ENCODE peak calls at places on chromosome 1, in four cellular contexts. J is body of pancreas; I is fibroblast of lung; R is CD8-positive, alpha-beta memory T cell. A is an unnamed sample. For H3K4me1 and H3K27me3, the result is how much of the 10 kb centered on the place peaks cover.

GRCh38 chr1:88650676-88651418 is 33.2 kb upstream of the PKN2 start:
- DNase-seq in J (no peak), I (no peak), R (no peak), A (no peak)

GRCh38 chr1:66933887-66934700 is 9.3 kb downstream of the MIER1 start:
- DNase-seq in J (no peak), I (no peak), R (no peak), A (no peak)

GRCh38 chr1:198620951-198621824 is 17.7 kb upstream of the PTPRC start:
- DNase-seq in J (no peak), I (peak), R (peak), A (no peak)

GRCh38 chr1:222928212-222928611 is 113.4 kb downstream of the DISP1 start:
- DNase-seq in J (peak), I (peak), R (no peak), A (no peak)

GRCh38 chr1:116493036-116493435 is 77.8 kb downstream of the CD58 start:
- DNase-seq in J (no peak), I (no peak), R (no peak), A (no peak)

GRCh38 chr1:197486948-197487347 is 218.9 kb downstream of the CRB1 start:
- DNase-seq in J (peak), I (peak), R (no peak), A (no peak)

GRCh38 chr1:93672069-93672468 is 9.6 kb downstream of the BCAR3 start:
- DNase-seq in J (peak), I (peak), R (no peak), A (no peak)

GRCh38 chr1:104125935-104126334 is 376.2 kb downstream of the AMY1C start:
- DNase-seq in J (no peak), I (no peak), R (no peak), A (no peak)

GRCh38 chr1:28775121-28775942 is 36.6 kb upstream of the OPRD1 start:
- DNase-seq in J (peak), I (peak), R (peak), A (no peak)

GRCh38 chr1:170556910-170557309 is 24.9 kb downstream of the GORAB start:
- DNase-seq in J (no peak), I (no peak), R (no peak), A (no peak)

GRCh38 chr1:59298178-59298583 is 1.3 kb downstream of the FGGY start:
- DNase-seq in J (peak), I (no peak), R (no peak), A (peak)

GRCh38 chr1:116755681-116756080 is 1.5 kb downstream of the CD2 start:
- DNase-seq in J (no peak), I (no peak), R (no peak), A (no peak)

GRCh38 chr1:174744886-174745285 is 254.9 kb upstream of the CACYBP start:
- DNase-seq in J (no peak), I (peak), R (no peak), A (no peak)

GRCh38 chr1:202618387-202619022 is 91.7 kb downstream of the SYT2 start:
- DNase-seq in J (no peak), I (peak), R (no peak), A (no peak)

GRCh38 chr1:63779872-63780271 is 6.1 kb downstream of the ROR1 start:
- DNase-seq in J (no peak), I (no peak), R (no peak), A (no peak)

GRCh38 chr1:117335376-117336086 is 31.7 kb upstream of the MAN1A2 start:
- DNase-seq in J (no peak), I (no peak), R (no peak), A (peak)

GRCh38 chr1:35971601-35972000 is 40.7 kb downstream of the AGO3 start:
- DNase-seq in J (no peak), I (no peak), R (no peak), A (no peak)

GRCh38 chr1:79575424-79575823 is 568.9 kb upstream of the ADGRL4 start:
- DNase-seq in J (no peak), I (no peak), R (no peak), A (no peak)

GRCh38 chr1:224644553-224645154 is 28.5 kb downstream of the CNIH3 start:
- DNase-seq in J (peak), I (no peak), R (peak), A (peak)

GRCh38 chr1:31389616-31390015 is 16.7 kb upstream of the FABP3 start:
- DNase-seq in J (no peak), I (no peak), R (no peak), A (no peak)

GRCh38 chr1:65440322-65440864 is 19.9 kb downstream of the LEPR start:
- DNase-seq in J (no peak), I (no peak), R (no peak), A (no peak)

GRCh38 chr1:164731161-164731747 is 172.3 kb downstream of the PBX1 start:
- DNase-seq in J (no peak), I (no peak), R (no peak), A (no peak)

GRCh38 chr1:47987601-47988000 is 9.6 kb downstream of the TRABD2B start:
- DNase-seq in J (no peak), I (no peak), R (no peak), A (no peak)

GRCh38 chr1:19370453-19371170 is 58.5 kb downstream of the SLC66A1 start:
- DNase-seq in J (no peak), I (no peak), R (no peak), A (no peak)

GRCh38 chr1:238501290-238501689 is 610.6 kb upstream of the ZP4 start:
- DNase-seq in J (no peak), I (peak), R (no peak), A (no peak)

GRCh38 chr1:186865861-186866260 is 37.1 kb downstream of the PLA2G4A start:
- DNase-seq in J (no peak), I (no peak), R (no peak), A (no peak)

GRCh38 chr1:197797010-197797409 is 21.7 kb upstream of the DENND1B start:
- DNase-seq in J (no peak), I (no peak), R (no peak), A (no peak)

GRCh38 chr1:201406831-201407406 is 7.8 kb upstream of the LAD1 start:
- DNase-seq in J (no peak), I (no peak), R (no peak), A (no peak)

GRCh38 chr1:197958438-197958837 is 41.3 kb downstream of the LHX9 start:
- DNase-seq in J (peak), I (no peak), R (no peak), A (no peak)

GRCh38 chr1:209643295-209644020 is 8.8 kb downstream of the LAMB3 start:
- DNase-seq in J (peak), I (peak), R (no peak), A (no peak)

GRCh38 chr1:89489037-89489729 is 35.4 kb upstream of the LRRC8B start:
- DNase-seq in J (no peak), I (peak), R (no peak), A (no peak)

GRCh38 chr1:22780696-22781095 is 70.1 kb downstream of the EPHB2 start:
- DNase-seq in J (no peak), I (no peak), R (no peak), A (peak)

GRCh38 chr1:231893400-231894102 is 267.0 kb downstream of the DISC1 start:
- DNase-seq in J (no peak), I (no peak), R (no peak), A (no peak)

GRCh38 chr1:40948741-40949528 is 30.6 kb upstream of the CTPS1 start:
- DNase-seq in J (peak), I (peak), R (peak), A (peak)

GRCh38 chr1:110068646-110069301 is 1.7 kb downstream of the ALX3 start:
- DNase-seq in J (no peak), I (no peak), R (peak), A (no peak)

GRCh38 chr1:24915819-24916602 is 14.1 kb downstream of the RUNX3 start:
- DNase-seq in J (no peak), I (no peak), R (no peak), A (no peak)

GRCh38 chr1:54270543-54270942 is 70.6 kb downstream of the MRPL37 start:
- DNase-seq in J (no peak), I (no peak), R (no peak), A (no peak)

GRCh38 chr1:54272134-54272533 is 72.2 kb downstream of the MRPL37 start:
- DNase-seq in J (no peak), I (peak), R (no peak), A (no peak)

GRCh38 chr1:54272772-54273091 is 72.8 kb downstream of the MRPL37 start:
- DNase-seq in J (no peak), I (no peak), R (no peak), A (no peak)

GRCh38 chr1:54273092-54273836 is 73.3 kb downstream of the MRPL37 start:
- DNase-seq in J (peak), I (peak), R (no peak), A (no peak)

GRCh38 chr1:54271341-54271740 is 71.4 kb downstream of the MRPL37 start:
- DNase-seq in J (peak), I (no peak), R (no peak), A (no peak)
- H3K4me1 ChIP-seq in J (under half), I (under half), R (under half), A (under half)

GRCh38 chr1:243964915-243965314 is 86.2 kb upstream of the ZBTB18 start:
- DNase-seq in J (no peak), I (no peak), R (no peak), A (no peak)

GRCh38 chr1:243968413-243968812 is 82.7 kb upstream of the ZBTB18 start:
- DNase-seq in J (no peak), I (peak), R (no peak), A (no peak)

GRCh38 chr1:243962541-243962940 is 88.5 kb upstream of the ZBTB18 start:
- DNase-seq in J (no peak), I (no peak), R (no peak), A (no peak)

GRCh38 chr1:243959998-243960397 is 91.1 kb upstream of the ZBTB18 start:
- DNase-seq in J (peak), I (no peak), R (no peak), A (no peak)

DNA sequence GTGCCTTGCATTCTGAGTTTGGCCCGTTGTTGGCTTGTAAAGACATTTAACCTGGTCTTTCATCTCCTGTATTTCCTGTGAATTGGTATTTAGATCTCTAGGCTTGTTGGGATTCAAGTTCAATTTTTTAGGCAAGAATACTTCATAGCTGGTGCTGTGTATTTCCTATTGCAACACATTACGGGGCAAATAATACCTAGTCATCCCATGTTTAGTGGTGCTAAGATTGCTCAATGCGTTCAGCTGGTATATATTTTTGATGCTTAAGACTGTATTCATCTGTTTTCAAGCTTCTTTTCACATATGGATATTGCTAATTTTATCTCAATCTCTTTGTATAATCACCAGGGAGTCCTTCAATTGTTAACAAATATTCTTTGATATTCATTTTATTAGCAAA is 87.5 kb upstream of the ZBTB18 start:
- DNase-seq in J (no peak), I (no peak), R (no peak), A (no peak)
- H3K27me3 ChIP-seq in J (under half), I (under half), R (under half), A (under half)

DNA sequence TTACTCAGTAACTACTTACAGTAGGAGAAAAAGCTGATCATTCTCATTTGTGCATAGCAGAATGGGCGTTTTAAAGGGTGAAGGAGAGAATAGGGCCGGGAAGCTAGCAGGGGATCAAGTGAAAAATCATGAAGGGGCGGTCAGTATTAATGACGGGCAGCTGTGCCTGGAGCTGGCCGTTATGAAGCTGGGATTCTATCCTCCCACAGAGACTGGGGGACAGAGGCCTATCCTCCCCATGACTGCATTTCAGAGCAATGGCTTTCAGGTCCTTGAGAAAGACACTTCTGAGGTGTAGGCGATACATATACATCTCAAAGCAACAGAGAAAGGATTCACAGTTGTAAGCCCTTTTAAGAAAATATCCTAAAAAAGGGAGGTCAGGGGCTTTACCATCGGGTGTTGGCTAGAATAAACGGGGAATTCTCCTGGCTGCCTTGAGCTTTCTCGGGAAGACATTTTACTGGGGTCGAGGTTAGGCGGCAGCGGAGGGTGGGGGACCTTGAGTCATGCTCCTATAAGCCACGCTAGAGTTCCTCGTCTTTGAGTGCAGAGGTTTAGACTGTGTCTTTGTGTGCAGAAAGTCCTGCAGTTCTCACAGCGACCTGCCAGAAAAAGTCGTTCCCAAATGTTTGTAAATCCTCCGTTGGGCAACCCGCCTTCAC is 564 bp upstream of the MTARC2 start:
- DNase-seq in J (no peak), I (no peak), R (no peak), A (no peak)
- H3K4me3 ChIP-seq in J (peak), I (peak), R (no peak), A (no peak)

GRCh38 chr1:91697322-91698260 is 188.4 kb downstream of the TGFBR3 start:
- DNase-seq in J (no peak), I (peak), R (peak), A (no peak)
- H3K4me1 ChIP-seq in J (under half), I (under half), R (under half), A (under half)

GRCh38 chr1:212606734-212607205 is 1.8 kb upstream of the ATF3 start:
- DNase-seq in J (peak), I (no peak), R (peak), A (peak)
- H3K27me3 ChIP-seq in J (under half), I (under half), R (under half), A (under half)

GRCh38 chr1:152959273-152959672 is 11.2 kb upstream of the SPRR4 start:
- DNase-seq in J (no peak), I (no peak), R (no peak), A (no peak)

GRCh38 chr1:152953761-152954160 is 6.8 kb downstream of the SPRR5 start:
- DNase-seq in J (peak), I (no peak), R (no peak), A (no peak)

GRCh38 chr1:152951711-152952110 is 4.7 kb downstream of the SPRR5 start:
- DNase-seq in J (no peak), I (no peak), R (no peak), A (no peak)

GRCh38 chr1:152957561-152957960 is 10.6 kb downstream of the SPRR5 start:
- DNase-seq in J (no peak), I (no peak), R (no peak), A (no peak)

DNA sequence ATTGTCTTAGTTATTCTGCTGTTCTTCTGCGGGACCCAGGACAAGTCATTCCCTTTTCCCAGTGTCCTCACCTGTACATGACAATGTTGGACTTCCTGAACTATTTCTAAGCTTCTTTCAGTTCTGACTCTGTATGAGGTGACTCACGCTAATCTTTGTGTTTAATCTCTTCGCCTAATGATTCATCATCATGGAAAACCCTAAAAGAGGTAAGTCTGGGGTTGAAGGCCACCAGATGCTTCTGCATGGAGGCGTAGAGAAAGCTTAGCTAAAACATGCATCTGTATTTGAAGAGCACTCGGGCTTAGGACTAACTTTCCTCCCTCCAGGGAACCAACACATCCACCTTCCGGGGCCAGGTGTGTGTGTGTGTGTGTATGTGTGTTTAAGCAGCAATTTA is 7.4 kb downstream of the SPRR5 start:
- DNase-seq in J (no peak), I (no peak), R (no peak), A (no peak)
- H3K4me3 ChIP-seq in J (no peak), I (no peak), R (no peak), A (no peak)

GRCh38 chr1:248821101-248821500 is 4.6 kb downstream of the SH3BP5L start:
- DNase-seq in J (no peak), I (peak), R (no peak), A (no peak)
- H3K4me1 ChIP-seq in J (half or more), I (under half), R (half or more), A (under half)

GRCh38 chr1:11615109-11615508 is 39.1 kb downstream of the FBXO2 start:
- DNase-seq in J (no peak), I (no peak), R (no peak), A (no peak)

GRCh38 chr1:11617741-11618140 is 36.5 kb downstream of the FBXO2 start:
- DNase-seq in J (no peak), I (no peak), R (no peak), A (no peak)

GRCh38 chr1:11617314-11617713 is 36.9 kb downstream of the FBXO2 start:
- DNase-seq in J (peak), I (no peak), R (no peak), A (no peak)

GRCh38 chr1:11613347-11613746 is 40.9 kb downstream of the FBXO2 start:
- DNase-seq in J (no peak), I (no peak), R (no peak), A (no peak)

DNA sequence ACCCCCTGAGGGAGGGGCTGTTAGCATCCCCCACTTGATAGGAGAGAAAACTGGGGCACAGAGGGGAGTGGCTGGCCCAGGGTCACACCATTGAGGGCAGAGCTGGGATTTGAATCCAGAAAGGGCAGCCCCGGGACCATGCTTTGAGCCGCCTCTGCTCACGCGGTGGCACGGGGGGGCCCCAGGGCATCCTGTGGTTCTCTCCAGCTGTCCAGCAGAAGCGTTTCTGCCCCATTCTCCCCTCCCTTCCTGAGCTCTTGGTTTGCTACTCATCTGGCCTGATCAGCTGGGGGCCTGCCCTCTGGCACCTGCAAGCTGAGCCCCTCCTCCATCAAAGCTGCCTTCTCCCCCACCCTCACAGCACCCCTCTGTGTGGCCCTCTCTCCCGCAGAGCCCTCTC is 37.5 kb downstream of the FBXO2 start:
- DNase-seq in J (no peak), I (no peak), R (no peak), A (no peak)
- H3K27me3 ChIP-seq in J (under half), I (under half), R (under half), A (under half)

DNA sequence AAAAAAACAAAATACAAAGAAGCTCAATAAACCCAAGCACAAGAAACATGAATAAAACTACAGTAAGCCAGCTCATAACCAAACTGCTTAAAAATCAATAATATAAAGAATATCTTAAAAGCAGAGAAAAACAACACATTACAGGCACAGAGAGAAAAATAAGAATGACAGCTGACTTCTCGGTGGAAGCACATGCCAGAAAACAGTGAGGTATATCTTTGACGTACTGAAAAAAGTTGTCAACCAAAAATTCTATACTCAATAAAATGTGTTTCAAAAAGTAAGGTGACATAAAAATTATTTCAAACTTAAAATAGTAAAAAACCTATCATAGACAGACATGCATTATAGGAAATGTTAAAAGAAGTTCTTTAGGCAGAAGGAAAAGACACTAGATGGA is 33.3 kb downstream of the ZZZ3 start:
- DNase-seq in J (no peak), I (no peak), R (no peak), A (no peak)
- H3K4me3 ChIP-seq in J (no peak), I (no peak), R (no peak), A (no peak)